ENCODE peak calls at places on chromosomes 1 and 21, in seven cellular contexts. S is mesenchymal stem cell, T is IMR-90, C is H9, O is mesendoderm, A is H1, J is neuronal stem cell. P is an unnamed sample.

GRCh38 chr1:10986525-10986890 is 25.9 kb upstream of the TARDBP start:
- DNase-seq in S (no peak), T (no peak), C (no peak), O (no peak), A (no peak), J (no peak), P (no peak)

GRCh38 chr1:40361637-40362036 is 11.9 kb upstream of the SMAP2 start:
- DNase-seq in S (no peak), T (no peak), C (no peak), O (no peak), A (no peak), J (no peak), P (no peak)

GRCh38 chr1:161260939-161261858 is 2.7 kb downstream of the PCP4L1 start:
- DNase-seq in S (no peak), T (no peak), C (no peak), O (no peak), A (no peak), J (no peak), P (no peak)

GRCh38 chr1:24562625-24563024 is 6.7 kb downstream of the NCMAP start:
- DNase-seq in S (no peak), T (no peak), C (no peak), O (no peak), A (no peak), J (no peak), P (no peak)

GRCh38 chr1:169307176-169307575 is 60.4 kb downstream of the NME7 start:
- DNase-seq in S (no peak), T (no peak), C (no peak), O (no peak), A (no peak), J (no peak), P (no peak)

GRCh38 chr1:26126321-26127084 is 14.9 kb downstream of the PDIK1L start:
- DNase-seq in S (peak), T (peak), C (no peak), O (peak), A (no peak), J (no peak), P (peak)

GRCh38 chr1:91876040-91876470 is 9.9 kb downstream of the TGFBR3 start:
- DNase-seq in S (no peak), T (no peak), C (no peak), O (peak), A (no peak), J (no peak), P (no peak)

GRCh38 chr21:17793675-17794123 is 25.5 kb downstream of the C21orf91 start:
- DNase-seq in S (peak), T (peak), C (no peak), O (no peak), A (no peak), J (no peak), P (no peak)

GRCh38 chr1:27538793-27539192 is 48.8 kb upstream of the WASF2 start:
- DNase-seq in S (peak), T (peak), C (no peak), O (peak), A (no peak), J (no peak), P (peak)

GRCh38 chr1:8238141-8239038 is 79.5 kb upstream of the SLC45A1 start:
- DNase-seq in S (peak), T (peak), C (no peak), O (no peak), A (no peak), J (no peak), P (peak)
- H3K4me2 ChIP-seq in S (peak), T (peak), C (no peak), O (no peak), A (no peak), J (no peak), P (no peak)

GRCh38 chr1:5287178-5288155 is 633.1 kb downstream of the AJAP1 start:
- DNase-seq in S (no peak), T (no peak), C (no peak), O (no peak), A (no peak), J (no peak), P (no peak)

DNA sequence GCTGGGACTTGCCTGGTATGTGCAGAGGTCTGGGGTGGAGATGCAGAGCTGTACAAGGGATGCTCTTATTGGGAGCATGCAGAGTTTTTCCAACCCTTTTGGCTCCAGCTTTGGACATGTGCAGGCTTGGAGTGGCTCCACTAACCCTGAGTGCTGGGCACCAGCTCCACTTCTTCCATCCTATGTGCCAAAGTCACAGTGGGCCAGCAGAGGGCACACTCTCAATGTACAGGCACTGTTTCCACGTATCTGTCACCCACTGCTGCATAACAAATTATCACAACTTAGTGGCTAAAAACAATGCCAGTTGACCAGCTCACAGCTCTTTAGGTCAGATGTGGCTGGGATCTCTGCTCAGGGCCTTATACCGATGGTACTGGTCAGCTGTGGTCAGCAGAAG is 631.8 kb downstream of the AJAP1 start:
- DNase-seq in S (no peak), T (no peak), C (no peak), O (no peak), A (no peak), J (no peak), P (peak)
- H3K23ac ChIP-seq in S (no peak), T (no peak), C (no peak), O (no peak), A (no peak), J (no peak), P (no peak)

DNA sequence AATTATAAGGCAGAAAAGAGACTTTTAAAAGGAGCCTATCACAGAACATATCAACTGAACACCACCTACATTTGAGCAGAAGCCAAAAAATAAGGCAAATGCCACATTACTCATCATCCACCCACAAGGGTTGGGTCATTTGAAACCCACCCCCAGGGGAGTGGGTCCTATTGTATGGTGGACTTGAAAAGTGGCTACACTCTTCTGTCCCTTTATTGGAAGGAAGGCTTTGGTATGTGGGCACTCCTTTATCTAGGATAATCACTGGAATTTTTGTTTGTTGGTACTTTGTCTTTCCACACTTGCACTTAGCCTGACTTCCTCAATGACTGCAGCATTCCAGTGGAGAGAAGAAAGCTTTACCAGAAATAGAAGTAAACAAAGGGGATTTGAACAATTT is 157.2 kb upstream of the COL11A1 start:
- DNase-seq in S (peak), T (peak), C (no peak), O (no peak), A (no peak), J (peak), P (no peak)
- H3K4me2 ChIP-seq in S (peak), T (peak), C (no peak), O (no peak), A (no peak), J (no peak), P (no peak)

DNA sequence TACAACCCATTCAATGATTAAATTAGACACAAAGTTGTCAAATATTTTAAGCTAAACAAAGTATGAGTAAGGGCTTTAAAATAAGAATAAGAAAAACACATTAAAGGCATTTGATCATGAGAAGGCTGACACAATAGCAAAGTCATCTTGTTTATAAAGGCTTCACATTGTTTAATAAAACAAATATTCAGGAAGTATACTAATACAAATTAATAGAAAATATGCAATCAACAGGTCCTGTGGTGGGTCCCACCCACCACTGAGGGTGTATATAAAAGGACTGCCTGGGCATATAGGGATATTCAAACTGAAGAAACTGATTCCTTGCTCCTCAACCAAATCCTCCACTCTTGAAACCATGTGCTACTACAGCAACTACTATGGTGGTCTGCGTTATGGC is at the start of gene KRTAP20-2:
- DNase-seq in S (no peak), T (no peak), C (no peak), O (no peak), A (no peak), J (no peak), P (no peak)
- H3K23ac ChIP-seq in S (no peak), T (no peak), C (no peak), O (no peak), A (no peak), J (no peak), P (no peak)

DNA sequence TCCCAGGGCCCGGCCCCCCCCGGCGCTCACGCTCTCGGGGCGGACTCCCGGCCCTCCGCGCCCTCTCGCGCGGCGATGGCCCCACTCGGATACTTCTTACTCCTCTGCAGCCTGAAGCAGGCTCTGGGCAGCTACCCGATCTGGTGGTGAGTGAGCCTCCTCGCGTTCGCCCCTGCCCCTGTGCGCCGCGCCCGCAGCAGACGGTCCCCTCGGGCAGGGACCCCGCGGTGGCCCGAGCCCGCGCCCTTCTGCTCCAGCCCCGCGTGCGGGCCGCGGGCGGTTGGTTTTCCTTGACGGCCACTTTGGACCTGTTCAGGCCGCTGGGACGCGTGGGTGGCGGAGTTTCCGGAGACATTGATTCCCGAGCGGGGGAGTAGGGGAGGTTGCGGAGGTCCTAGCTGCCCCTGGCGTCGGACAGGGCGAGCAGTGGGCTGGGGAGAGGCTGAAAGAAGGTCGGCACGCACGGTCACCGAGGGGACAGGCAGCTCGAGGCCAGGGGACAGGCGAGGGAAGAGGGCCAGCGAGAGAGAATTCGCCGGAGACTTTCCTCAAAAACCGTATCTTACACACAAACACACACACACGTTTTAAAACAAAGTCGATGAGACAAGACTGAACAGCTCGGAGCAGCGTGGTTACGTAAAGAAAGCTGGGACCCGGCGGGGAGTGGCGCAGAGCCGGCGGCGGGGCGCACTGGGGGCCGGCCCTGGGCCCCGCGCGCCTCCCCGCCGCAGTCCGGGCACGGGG is 429 bp downstream of the WNT3A start:
- DNase-seq in S (no peak), T (no peak), C (no peak), O (peak), A (no peak), J (no peak), P (no peak)
- H3K4me2 ChIP-seq in S (peak), T (no peak), C (peak), O (peak), A (peak), J (peak), P (peak)

GRCh38 chr1:65233757-65234156 is 75.6 kb upstream of the DNAJC6 start:
- DNase-seq in S (no peak), T (no peak), C (no peak), O (no peak), A (no peak), J (no peak), P (no peak)
- H3K23ac ChIP-seq in S (no peak), T (no peak), C (no peak), O (no peak), A (no peak), J (no peak), P (no peak)

GRCh38 chr1:201262963-201263608 is 20.2 kb upstream of the PKP1 start:
- DNase-seq in S (no peak), T (no peak), C (no peak), O (no peak), A (no peak), J (no peak), P (peak)

GRCh38 chr1:201261771-201262547 is 21.3 kb upstream of the PKP1 start:
- DNase-seq in S (no peak), T (peak), C (no peak), O (no peak), A (no peak), J (no peak), P (peak)

GRCh38 chr1:201265771-201266170 is 17.5 kb upstream of the PKP1 start:
- DNase-seq in S (peak), T (peak), C (no peak), O (no peak), A (no peak), J (no peak), P (no peak)

GRCh38 chr1:201264554-201264953 is 18.8 kb upstream of the PKP1 start:
- DNase-seq in S (no peak), T (no peak), C (no peak), O (no peak), A (no peak), J (no peak), P (no peak)

DNA sequence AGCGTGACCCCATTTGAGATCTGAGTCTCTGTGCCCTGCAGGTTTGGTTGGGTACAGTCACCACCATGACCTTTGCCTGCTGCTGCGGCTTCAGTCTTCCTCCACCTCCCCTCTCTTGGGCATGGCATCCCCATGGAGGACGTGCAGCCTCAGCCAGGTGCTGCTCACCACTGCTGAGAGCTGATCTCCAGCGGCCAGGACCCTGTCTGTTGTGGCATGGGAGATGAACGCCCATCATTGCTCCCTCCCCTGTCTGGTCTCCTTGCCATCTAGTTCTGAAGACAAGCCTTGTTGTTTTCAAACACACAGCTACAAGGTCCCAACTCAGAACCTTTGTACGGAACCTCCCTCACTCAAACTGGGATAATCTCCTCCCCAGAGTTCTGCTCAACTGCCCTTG is 19.2 kb upstream of the PKP1 start:
- DNase-seq in S (no peak), T (no peak), C (no peak), O (no peak), A (no peak), J (no peak), P (no peak)
- H3K4me2 ChIP-seq in S (no peak), T (no peak), C (no peak), O (no peak), A (no peak), J (no peak), P (no peak)

GRCh38 chr1:8389962-8390535 is 72.1 kb downstream of the SLC45A1 start:
- DNase-seq in S (no peak), T (no peak), C (no peak), O (no peak), A (no peak), J (no peak), P (no peak)

GRCh38 chr1:8392522-8392921 is 74.6 kb downstream of the SLC45A1 start:
- DNase-seq in S (peak), T (no peak), C (no peak), O (no peak), A (no peak), J (no peak), P (no peak)

GRCh38 chr1:8390707-8391106 is 72.8 kb downstream of the SLC45A1 start:
- DNase-seq in S (no peak), T (no peak), C (no peak), O (no peak), A (no peak), J (no peak), P (no peak)

GRCh38 chr1:8384577-8384976 is 66.7 kb downstream of the SLC45A1 start:
- DNase-seq in S (peak), T (no peak), C (no peak), O (no peak), A (no peak), J (no peak), P (no peak)

GRCh38 chr1:8388732-8389562 is 71.0 kb downstream of the SLC45A1 start:
- DNase-seq in S (no peak), T (no peak), C (no peak), O (no peak), A (no peak), J (no peak), P (no peak)
- H3K23ac ChIP-seq in S (no peak), T (no peak), C (no peak), O (no peak), A (no peak), J (no peak), P (no peak)

GRCh38 chr1:104056786-104057185 is 307.1 kb downstream of the AMY1C start:
- DNase-seq in S (no peak), T (no peak), C (peak), O (no peak), A (no peak), J (no peak), P (no peak)
- H3K4me2 ChIP-seq in S (no peak), T (no peak), C (no peak), O (no peak), A (peak), J (no peak), P (no peak)